ENCODE peak calls at places on chromosomes 12 and 14, in ten cellular contexts. R is NCI-H1092 treated with DMSO at 0.1 percent for 48 hours, C is HS-5, N is substantia nigra, K is midbrain, H is NCI-H1694, B is lower lobe of right lung, A is HS-27A, E is memory B cell, V is GM23248. M is an unnamed sample.
A peak's percentile ranks its signal among the peaks of the same experiment; 100 is the strongest.

GRCh38 chr12:119868992-119869391 is 8.1 kb downstream of the CIT start:
- DNase-seq in R (no peak), C (peak; percentile 81), N (no peak), K (no peak), H (peak; percentile 60), B (no peak), A (no peak), E (no peak), V (peak; percentile 68), M (no peak)

GRCh38 chr14:87705439-87705896 is 287.5 kb downstream of the GALC start:
- DNase-seq in R (no peak), C (peak; percentile 4), N (no peak), K (no peak), H (no peak), B (no peak), A (no peak), E (no peak), V (peak; percentile 41), M (no peak)

GRCh38 chr12:28795306-28795705 is 353.8 kb upstream of the FAR2 start:
- DNase-seq in R (no peak), C (no peak), N (no peak), K (no peak), H (no peak), B (no peak), A (no peak), E (no peak), V (peak; percentile 49), M (no peak)

GRCh38 chr14:74469548-74470518 is 23.3 kb downstream of the NPC2 start:
- DNase-seq in R (no peak), C (no peak), N (no peak), K (peak; percentile 49), H (no peak), B (no peak), A (no peak), E (no peak), V (no peak), M (no peak)

GRCh38 chr12:50550530-50551223 is 45.9 kb downstream of the DIP2B start:
- DNase-seq in R (no peak), C (no peak), N (no peak), K (no peak), H (no peak), B (no peak), A (no peak), E (no peak), V (no peak), M (no peak)

GRCh38 chr12:54026640-54027441 is 1.4 kb upstream of the HOXC6 start:
- DNase-seq in R (no peak), C (no peak), N (no peak), K (no peak), H (no peak), B (no peak), A (no peak), E (no peak), V (peak; percentile 47), M (no peak)

GRCh38 chr14:60686865-60687264 is 37.3 kb downstream of the SIX4 start:
- DNase-seq in R (no peak), C (no peak), N (no peak), K (no peak), H (no peak), B (no peak), A (no peak), E (no peak), V (no peak), M (no peak)

GRCh38 chr12:72063073-72063472 is 124.4 kb downstream of the TPH2 start:
- DNase-seq in R (no peak), C (no peak), N (no peak), K (no peak), H (no peak), B (no peak), A (no peak), E (no peak), V (no peak), M (no peak)

GRCh38 chr14:94769413-94770250 is at the start of gene GSC:
- DNase-seq in R (peak; percentile 58), C (peak; percentile 31), N (no peak), K (no peak), H (peak; percentile 34), B (no peak), A (no peak), E (no peak), V (peak; percentile 84), M (no peak)

GRCh38 chr14:92540472-92541048 is 27.0 kb downstream of the RIN3 start:
- DNase-seq in R (peak; percentile 8), C (peak; percentile 93), N (peak; percentile 68), K (peak; percentile 71), H (peak; percentile 27), B (peak; percentile 80), A (peak; percentile 90), E (no peak), V (peak; percentile 99), M (no peak)

GRCh38 chr12:52862023-52862422 is 13.2 kb upstream of the KRT78 start:
- DNase-seq in R (no peak), C (no peak), N (no peak), K (no peak), H (no peak), B (no peak), A (no peak), E (no peak), V (no peak), M (no peak)

GRCh38 chr12:46963977-46964376 is 115.4 kb upstream of the PCED1B start:
- DNase-seq in R (no peak), C (no peak), N (no peak), K (no peak), H (no peak), B (no peak), A (no peak), E (no peak), V (peak; percentile 49), M (no peak)

GRCh38 chr14:48430805-48431204 is 755.4 kb upstream of the MDGA2 start:
- DNase-seq in R (no peak), C (no peak), N (no peak), K (no peak), H (no peak), B (no peak), A (no peak), E (no peak), V (no peak), M (no peak)

GRCh38 chr14:92945959-92946846 is 23.3 kb downstream of the CHGA start:
- DNase-seq in R (no peak), C (no peak), N (no peak), K (no peak), H (no peak), B (peak; percentile 78), A (peak; percentile 83), E (no peak), V (peak; percentile 21), M (no peak)

GRCh38 chr12:58873496-58873895 is 46.8 kb downstream of the LRIG3 start:
- DNase-seq in R (no peak), C (no peak), N (no peak), K (no peak), H (no peak), B (no peak), A (no peak), E (no peak), V (peak; percentile 6), M (no peak)

GRCh38 chr12:125284945-125285344 is 219.7 kb downstream of the AACS start:
- DNase-seq in R (no peak), C (no peak), N (no peak), K (no peak), H (no peak), B (no peak), A (no peak), E (no peak), V (no peak), M (no peak)

GRCh38 chr12:74689929-74690328 is 152.3 kb downstream of the ATXN7L3B start:
- DNase-seq in R (no peak), C (no peak), N (no peak), K (no peak), H (no peak), B (no peak), A (no peak), E (no peak), V (no peak), M (no peak)

GRCh38 chr14:98633380-98633779 is 638.6 kb downstream of the BCL11B start:
- DNase-seq in R (peak; percentile 92), C (no peak), N (peak; percentile 83), K (peak; percentile 85), H (no peak), B (no peak), A (no peak), E (no peak), V (no peak), M (no peak)

GRCh38 chr14:90722590-90722989 is 93.6 kb downstream of the TTC7B start:
- DNase-seq in R (no peak), C (no peak), N (no peak), K (no peak), H (no peak), B (no peak), A (no peak), E (no peak), V (no peak), M (no peak)

GRCh38 chr14:36652542-36653201 is 9.0 kb upstream of the PAX9 start:
- DNase-seq in R (no peak), C (peak; percentile 30), N (no peak), K (no peak), H (no peak), B (no peak), A (peak; percentile 23), E (no peak), V (no peak), M (no peak)

GRCh38 chr12:89370411-89370810 is 18.1 kb upstream of the DUSP6 start:
- DNase-seq in R (no peak), C (no peak), N (no peak), K (no peak), H (no peak), B (no peak), A (no peak), E (no peak), V (peak; percentile 9), M (no peak)

GRCh38 chr14:52020866-52021717 is 31.7 kb downstream of the RTRAF start:
- DNase-seq in R (no peak), C (no peak), N (no peak), K (no peak), H (no peak), B (no peak), A (no peak), E (no peak), V (no peak), M (no peak)

M was measured in GM18507.